ENCODE peak calls at places on chromosomes 1 and 21, in five cellular contexts. P is CD8-positive, alpha-beta T cell; V is cardiac muscle cell; U is brain microvascular endothelial cell; A is lower lobe of right lung. G is an unnamed sample.

GRCh38 chr1:185996211-185996610 is 262.0 kb downstream of the HMCN1 start:
- DNase-seq in P (no peak), V (no peak), U (peak; percentile 96), A (no peak), G (no peak)

GRCh38 chr1:151340870-151341754 is 5.9 kb downstream of the RFX5 start:
- DNase-seq in A (no peak), P (peak; percentile 24), V (peak; percentile 88), U (peak; percentile 67), G (peak; percentile 72)

GRCh38 chr1:214970016-214970415 is 112.5 kb upstream of the KCNK2 start:
- DNase-seq in P (no peak), U (no peak), A (no peak), V (no peak), G (no peak)

GRCh38 chr1:198672124-198672523 is 33.3 kb downstream of the PTPRC start:
- DNase-seq in P (no peak), A (no peak), V (no peak), U (peak; percentile 48), G (no peak)

GRCh38 chr1:103489881-103490280 is 35.6 kb upstream of the RNPC3 start:
- DNase-seq in A (no peak), V (no peak), P (no peak), U (no peak), G (no peak)

GRCh38 chr1:225890346-225891228 is 1.6 kb upstream of the LEFTY1 start:
- DNase-seq in V (no peak), P (no peak), U (no peak), A (no peak), G (no peak)

GRCh38 chr21:25513810-25514209 is 93.5 kb downstream of the MRPL39 start:
- DNase-seq in A (no peak), P (no peak), U (no peak), V (no peak), G (no peak)

GRCh38 chr1:242946206-242946605 is 308.9 kb downstream of the CEP170 start:
- DNase-seq in U (no peak), A (no peak), V (no peak), P (no peak), G (no peak)

GRCh38 chr1:230804396-230804795 is 57.2 kb downstream of the CAPN9 start:
- DNase-seq in V (no peak), P (no peak), U (no peak), A (no peak), G (no peak)

GRCh38 chr1:193118803-193119730 is 2.8 kb upstream of the CDC73 start:
- DNase-seq in V (no peak), P (no peak), A (no peak), U (no peak), G (no peak)

GRCh38 chr1:16903458-16903796 is 7.6 kb downstream of the RNU1-2 start:
- DNase-seq in U (no peak), A (no peak), P (no peak), V (no peak), G (no peak)

GRCh38 chr1:2983319-2983705 is 38.0 kb upstream of the ACTRT2 start:
- DNase-seq in A (no peak), U (no peak), P (no peak), V (no peak), G (no peak)

GRCh38 chr1:241531195-241532172 is 694 bp upstream of the KMO start:
- DNase-seq in V (peak; percentile 67), P (no peak), U (no peak), A (no peak), G (peak; percentile 33)

GRCh38 chr1:58815680-58816071 is 31.8 kb upstream of the JUN start:
- DNase-seq in P (no peak), A (no peak), U (peak; percentile 26), V (no peak), G (no peak)

GRCh38 chr1:87402192-87403046 is 73.7 kb downstream of the LMO4 start:
- DNase-seq in P (no peak), V (no peak), A (no peak), U (no peak), G (peak; percentile 33)

DNA sequence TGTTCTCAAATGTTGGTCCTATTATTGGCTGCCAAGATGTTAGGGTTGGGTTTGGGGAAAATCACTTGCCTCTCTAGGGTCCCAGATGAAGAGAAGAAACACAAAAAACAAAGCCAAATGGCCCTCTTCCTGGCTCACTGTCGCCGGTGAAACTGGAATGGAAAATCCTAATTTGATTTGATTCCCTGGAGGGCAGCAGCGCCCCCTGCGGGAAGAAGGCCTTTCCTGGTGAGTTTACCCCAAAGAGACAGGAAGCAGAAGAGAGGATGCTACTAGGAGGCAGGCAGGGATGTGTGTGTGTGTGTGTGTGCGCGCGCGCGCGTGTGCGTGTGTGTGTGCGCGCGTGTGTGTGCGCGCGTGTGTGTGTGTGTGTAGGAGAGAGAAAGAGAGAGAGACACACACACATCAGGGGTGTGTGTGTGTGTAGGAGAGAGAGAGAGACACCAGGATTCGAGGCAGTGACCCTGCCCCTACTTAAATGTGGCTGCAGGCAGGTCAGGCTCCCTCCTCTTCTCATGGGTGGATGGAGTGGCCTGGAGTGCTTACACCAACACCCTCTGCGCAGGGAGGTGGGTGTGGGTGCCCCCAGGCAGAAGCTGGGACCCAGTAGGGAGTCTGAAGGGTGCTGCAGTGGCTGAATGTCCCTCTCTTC is 3.1 kb upstream of the SELENON start:
- DNase-seq in U (peak; percentile 72), A (peak; percentile 89), V (peak; percentile 88), P (peak; percentile 74), G (no peak)
- TF ChIP-seq CTCF in U (peak; percentile 90), A (peak; percentile 75), V (peak; percentile 77), P (peak; percentile 62), G (peak; percentile 89)

GRCh38 chr1:53982034-53982761 is 35.8 kb downstream of the LDLRAD1 start:
- DNase-seq in U (peak; percentile 36), V (peak; percentile 32), P (no peak), A (peak; percentile 48), G (peak; percentile 10)
- H3K4me3 ChIP-seq in U (peak overlapping the region; percentile 45), V (no peak overlapping the region), P (no peak overlapping the region), A (peak overlapping the region; percentile 46), G (peak overlapping the region; percentile 47)

GRCh38 chr1:33683913-33684312 is 180.0 kb upstream of the HMGB4 start:
- DNase-seq in P (no peak), A (no peak), V (no peak), U (no peak), G (no peak)
- TF ChIP-seq CTCF in P (no peak), A (no peak), V (no peak), U (no peak), G (no peak)

GRCh38 chr1:26923711-26924110 is 2.2 kb downstream of the NUDC start:
- DNase-seq in A (no peak), P (no peak), U (peak; percentile 70), V (no peak), G (no peak)

GRCh38 chr1:26921462-26922200 is at the start of gene NUDC:
- DNase-seq in A (peak; percentile 99), U (peak; percentile 98), P (peak; percentile 92), V (peak; percentile 98), G (peak; percentile 90)

GRCh38 chr1:26922201-26922729 is 722 bp downstream of the NUDC start:
- DNase-seq in U (no peak), A (no peak), P (no peak), V (no peak), G (no peak)

GRCh38 chr1:26922901-26923300 is 1.4 kb downstream of the NUDC start:
- DNase-seq in U (no peak), V (no peak), A (no peak), P (no peak), G (no peak)

DNA sequence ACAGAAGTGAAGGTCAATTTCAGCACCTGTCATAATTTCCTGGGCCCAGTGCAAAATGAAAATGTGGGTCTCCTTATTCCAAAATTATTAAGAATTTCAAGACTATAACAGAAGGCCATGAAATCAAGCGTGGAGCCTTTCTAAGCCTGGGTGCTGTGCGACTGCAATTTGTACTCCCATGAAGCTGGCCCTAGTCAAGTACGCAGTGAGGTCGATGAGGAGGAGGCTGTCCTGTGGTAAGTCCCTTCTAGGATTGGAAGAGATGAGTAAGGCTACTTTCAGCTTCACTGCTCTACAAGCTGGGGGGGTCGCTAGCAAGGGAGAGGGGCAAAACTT is 449 bp upstream of the NUDC start:
- DNase-seq in V (no peak), A (no peak), U (no peak), P (no peak), G (no peak)
- H3K4me3 ChIP-seq in V (peak overlapping the region; percentile 45), A (peak overlapping the region; percentile 100), U (peak overlapping the region; percentile 88), P (peak overlapping the region; percentile 95), G (peak overlapping the region; percentile 54)

DNA sequence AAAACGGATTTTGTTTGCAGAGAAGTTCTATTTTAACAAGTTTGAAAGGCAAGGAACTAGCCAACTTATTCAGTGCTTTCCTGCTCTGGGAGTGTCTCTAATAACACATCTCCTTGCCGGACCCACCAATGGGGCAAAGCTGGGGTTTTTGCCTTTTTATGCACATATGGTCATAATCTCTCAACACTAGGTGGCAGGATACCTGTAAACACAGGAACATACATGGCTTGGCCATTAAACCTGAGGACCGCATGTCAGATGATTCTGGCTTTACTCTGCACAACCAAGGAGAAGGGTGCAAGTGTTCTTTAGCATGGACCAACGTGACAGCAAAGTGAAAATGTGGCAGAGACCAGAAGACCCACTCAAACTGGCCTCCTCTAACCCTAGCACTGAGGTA is 4.9 kb downstream of the TMEM9 start:
- DNase-seq in V (peak; percentile 44), U (peak; percentile 13), P (no peak), A (no peak), G (no peak)
- TF ChIP-seq CTCF in V (peak; percentile 41), U (peak; percentile 60), P (no peak), A (peak; percentile 35), G (peak; percentile 41)

GRCh38 chr1:66311092-66311491 is 222.9 kb upstream of the SGIP1 start:
- DNase-seq in V (no peak), P (no peak), A (no peak), U (no peak), G (no peak)

GRCh38 chr1:66313446-66313845 is 220.5 kb upstream of the SGIP1 start:
- DNase-seq in A (no peak), U (no peak), P (no peak), V (no peak), G (no peak)

GRCh38 chr1:66312316-66312715 is 221.6 kb upstream of the SGIP1 start:
- DNase-seq in V (no peak), P (no peak), A (no peak), U (no peak), G (no peak)

GRCh38 chr1:66309006-66309741 is 224.8 kb upstream of the SGIP1 start:
- DNase-seq in V (no peak), A (no peak), P (no peak), U (no peak), G (no peak)

GRCh38 chr1:66311628-66312027 is 222.3 kb upstream of the SGIP1 start:
- DNase-seq in A (no peak), U (no peak), V (no peak), P (no peak), G (no peak)
- H3K4me3 ChIP-seq in A (no peak overlapping the region), U (no peak overlapping the region), V (no peak overlapping the region), P (no peak overlapping the region), G (no peak overlapping the region)

DNA sequence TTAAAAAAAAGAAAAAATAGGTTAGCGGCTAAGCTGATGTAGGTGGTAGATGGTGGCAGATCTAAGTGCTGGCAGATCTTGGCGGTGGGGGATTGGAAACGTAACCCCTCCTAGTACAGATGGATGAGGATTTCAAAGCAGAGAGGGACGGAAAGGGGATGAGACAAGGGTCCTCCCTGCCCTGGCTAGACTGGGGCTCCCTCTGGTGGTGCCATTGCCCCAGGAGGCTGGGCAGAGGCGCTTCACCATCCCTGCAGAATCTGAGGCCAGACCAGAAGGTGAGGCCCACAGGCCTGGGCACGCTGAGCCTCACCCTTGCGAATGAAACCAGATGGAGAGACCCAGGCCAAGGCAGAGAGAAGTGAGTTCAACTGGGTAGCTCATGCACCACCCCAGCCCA is 7.0 kb upstream of the PLEKHA6 start:
- DNase-seq in A (no peak), P (no peak), V (peak; percentile 37), U (no peak), G (no peak)
- TF ChIP-seq CTCF in A (no peak), P (no peak), V (peak; percentile 38), U (peak; percentile 71), G (peak; percentile 56)